ENCODE peak calls at places on chromosomes 12 and 14, in seven cellular contexts. X is CD8-positive, alpha-beta memory T cell; T is NCI-H1092; I is activated T-cell treated with anti-CD3 and anti-CD28 coated beads for 24 hours; U is iris pigment epithelial cell; B is brain microvascular endothelial cell; Z is HFFc6. N is an unnamed sample.

GRCh38 chr12:103821773-103822172 is 19.3 kb downstream of the NT5DC3 start:
- DNase-seq in X (no peak), B (no peak), U (peak; percentile 80), Z (peak; percentile 25), T (no peak), I (no peak), N (peak; percentile 35)

GRCh38 chr12:50739611-50740010 is 24.3 kb upstream of the ATF1 start:
- DNase-seq in B (no peak), T (no peak), Z (no peak), I (no peak), X (no peak), U (no peak), N (no peak)

GRCh38 chr12:81815611-81816010 is 56.5 kb upstream of the PPFIA2 start:
- DNase-seq in Z (no peak), U (no peak), B (no peak), I (no peak), T (no peak), X (no peak), N (peak; percentile 21)

GRCh38 chr12:49059385-49060232 is 985 bp downstream of the KMT2D start:
- DNase-seq in U (peak; percentile 35), B (peak; percentile 11), Z (no peak), I (no peak), T (no peak), X (no peak), N (no peak)

GRCh38 chr12:58580095-58580494 is 340.2 kb downstream of the LRIG3 start:
- DNase-seq in T (no peak), Z (no peak), U (no peak), B (no peak), X (no peak), I (no peak), N (no peak)

GRCh38 chr12:6382371-6382770 is 1.6 kb upstream of the LTBR start:
- DNase-seq in T (no peak), X (no peak), I (no peak), U (no peak), Z (no peak), B (no peak), N (no peak)

GRCh38 chr12:90048918-90049317 is 340.3 kb upstream of the ATP2B1 start:
- DNase-seq in U (no peak), Z (no peak), B (no peak), T (no peak), X (no peak), I (no peak), N (no peak)

GRCh38 chr12:54950071-54950727 is 34.4 kb downstream of the TESPA1 start:
- DNase-seq in B (no peak), I (no peak), X (no peak), U (no peak), Z (no peak), T (no peak), N (no peak)

GRCh38 chr14:97058071-97058470 is 260.9 kb downstream of the VRK1 start:
- DNase-seq in Z (no peak), T (no peak), I (no peak), X (no peak), U (no peak), B (no peak), N (no peak)

GRCh38 chr12:50763637-50764115 is at the start of gene ATF1:
- DNase-seq in Z (peak; percentile 87), U (peak; percentile 92), I (peak; percentile 84), T (peak; percentile 79), X (peak; percentile 93), B (peak; percentile 90), N (peak; percentile 95)

GRCh38 chr14:101535232-101535631 is 26.1 kb upstream of the DIO3 start:
- DNase-seq in B (no peak), X (no peak), U (no peak), I (no peak), Z (no peak), T (no peak), N (no peak)

GRCh38 chr12:58011676-58012075 is 70.3 kb downstream of the ATP23 start:
- DNase-seq in Z (no peak), I (no peak), T (no peak), U (no peak), B (no peak), X (no peak), N (no peak)

GRCh38 chr14:104094709-104095425 is 9.4 kb downstream of the ASPG start:
- DNase-seq in U (peak; percentile 31), Z (peak; percentile 13), I (peak; percentile 60), X (peak; percentile 73), T (peak; percentile 32), B (peak; percentile 39), N (peak; percentile 9)

GRCh38 chr12:2082321-2082720 is 29.5 kb downstream of the CACNA1C start:
- DNase-seq in T (no peak), Z (no peak), B (no peak), I (no peak), X (no peak), U (no peak), N (no peak)

GRCh38 chr14:103313704-103314103 is 20.3 kb upstream of the EIF5 start:
- DNase-seq in T (no peak), X (no peak), Z (no peak), B (no peak), I (no peak), U (no peak), N (no peak)

GRCh38 chr12:122021193-122021821 is 377 bp upstream of the BCL7A start:
- DNase-seq in T (peak; percentile 29), X (no peak), B (no peak), I (no peak), U (peak; percentile 18), Z (no peak), N (no peak)

GRCh38 chr12:26090853-26091510 is 33.9 kb downstream of the BHLHE41 start:
- DNase-seq in Z (no peak), B (no peak), U (peak; percentile 35), X (no peak), T (no peak), I (no peak), N (peak; percentile 14)

GRCh38 chr14:100059433-100059781 is 5.8 kb upstream of the EVL start:
- DNase-seq in B (no peak), I (no peak), U (no peak), Z (no peak), X (no peak), T (no peak), N (no peak)

GRCh38 chr12:12716151-12716844 is 870 bp upstream of the CDKN1B start:
- DNase-seq in T (no peak), B (no peak), X (no peak), U (peak; percentile 35), I (no peak), Z (no peak), N (peak; percentile 60)

GRCh38 chr12:126798449-126798848 is 1468.5 kb upstream of the TMEM132C start:
- DNase-seq in X (no peak), U (no peak), Z (no peak), B (no peak), I (no peak), T (no peak), N (no peak)

GRCh38 chr14:32364941-32365340 is 35.8 kb downstream of the AKAP6 start:
- DNase-seq in Z (peak; percentile 19), X (no peak), B (no peak), U (no peak), I (no peak), T (no peak), N (no peak)

GRCh38 chr12:4041191-4041885 is 168.1 kb upstream of the PARP11 start:
- DNase-seq in B (no peak), X (no peak), U (no peak), Z (no peak), T (no peak), I (no peak), N (no peak)

GRCh38 chr12:92942905-92943304 is 13.8 kb upstream of the EEA1 start:
- DNase-seq in T (no peak), X (no peak), I (no peak), Z (peak; percentile 39), U (peak; percentile 91), B (peak; percentile 35), N (peak; percentile 81)

GRCh38 chr14:81400202-81400678 is at the start of gene STON2:
- DNase-seq in T (peak; percentile 11), U (peak; percentile 13), I (no peak), B (peak; percentile 9), Z (peak; percentile 17), X (no peak), N (peak; percentile 75)

GRCh38 chr12:71236133-71236660 is 78.4 kb upstream of the TSPAN8 start:
- DNase-seq in B (no peak), X (no peak), I (no peak), Z (no peak), T (no peak), U (no peak), N (no peak)

GRCh38 chr12:92139634-92140555 is 5.8 kb downstream of the BTG1 start:
- DNase-seq in B (no peak), Z (peak; percentile 25), I (no peak), X (no peak), T (no peak), U (peak; percentile 64), N (peak; percentile 64)

GRCh38 chr12:19894049-19894448 is 454.8 kb downstream of the AEBP2 start:
- DNase-seq in T (no peak), B (no peak), Z (no peak), X (no peak), I (no peak), U (peak; percentile 73), N (no peak)

GRCh38 chr12:54593716-54594115 is 5.3 kb upstream of the PPP1R1A start:
- DNase-seq in B (no peak), X (no peak), I (no peak), U (no peak), Z (no peak), T (no peak), N (no peak)

GRCh38 chr12:11725616-11726015 is 76.1 kb downstream of the ETV6 start:
- DNase-seq in B (no peak), Z (no peak), T (no peak), X (no peak), U (peak; percentile 45), I (no peak), N (no peak)

GRCh38 chr14:100909439-100909838 is 5.9 kb upstream of the RTL1 start:
- DNase-seq in X (no peak), Z (no peak), U (no peak), T (no peak), I (no peak), B (no peak), N (no peak)

GRCh38 chr14:89673499-89674225 is 256.6 kb upstream of the FOXN3 start:
- DNase-seq in U (peak; percentile 81), B (peak; percentile 45), Z (peak; percentile 62), I (no peak), T (no peak), X (no peak), N (peak; percentile 19)

GRCh38 chr12:67989184-67989965 is at the start of gene IFNG-AS1:
- DNase-seq in B (no peak), X (peak; percentile 51), T (no peak), U (no peak), Z (no peak), I (peak; percentile 7), N (no peak)

GRCh38 chr12:12724421-12725085 is 7.4 kb downstream of the CDKN1B start:
- DNase-seq in I (no peak), T (no peak), U (no peak), X (no peak), Z (no peak), B (no peak), N (peak; percentile 21)

GRCh38 chr12:109685574-109686447 is 27.8 kb upstream of the FAM222A start:
- DNase-seq in U (no peak), B (no peak), I (no peak), X (no peak), T (no peak), Z (no peak), N (no peak)

GRCh38 chr12:110279976-110280783 is 867 bp upstream of the ATP2A2 start:
- DNase-seq in X (peak; percentile 78), Z (no peak), I (peak; percentile 51), B (peak; percentile 63), T (no peak), U (peak; percentile 47), N (peak; percentile 64)

GRCh38 chr12:54217774-54218221 is 29.0 kb upstream of the SMUG1 start:
- DNase-seq in U (no peak), X (no peak), T (peak; percentile 64), B (no peak), I (no peak), Z (no peak), N (no peak)

GRCh38 chr14:37122288-37122687 is 50.1 kb downstream of the SLC25A21 start:
- DNase-seq in Z (peak; percentile 44), T (no peak), B (no peak), X (no peak), U (peak; percentile 82), I (no peak), N (peak; percentile 86)

GRCh38 chr14:40447032-40447431 is 1014.8 kb upstream of the FBXO33 start:
- DNase-seq in B (no peak), I (no peak), X (no peak), T (no peak), U (no peak), Z (no peak), N (no peak)

N was measured in astrocyte of the spinal cord.